ENCODE peak calls at places on chromosomes 5 and 9, in nine cellular contexts. B is stimulated activated CD4-positive, alpha-beta T cell treated with anti-CD3 and anti-CD28 coated beads, Interleukin-4, amount 100 ng/mL, for 24 hours; U is germinal center; Z is osteoblast; K is T-helper 1 cell; N is effector memory CD4-positive, alpha-beta T cell; G is amygdala; S is NCI-H187; P is WTC11. D is an unnamed sample.

GRCh38 chr5:141821430-141821925 is 56.7 kb downstream of the PCDH1 start:
- DNase-seq in B (no peak), U (no peak), Z (peak; percentile 95), K (no peak), N (no peak), G (peak; percentile 24), S (no peak), P (no peak), D (no peak)

GRCh38 chr5:34854459-34855174 is 15.7 kb downstream of the TTC23L start:
- DNase-seq in B (no peak), U (no peak), Z (no peak), K (no peak), N (no peak), G (no peak), S (peak; percentile 42), P (no peak), D (peak; percentile 63)

GRCh38 chr9:4537581-4537980 is 47.3 kb downstream of the SLC1A1 start:
- DNase-seq in B (no peak), U (no peak), Z (no peak), K (no peak), N (no peak), G (no peak), S (no peak), P (no peak), D (no peak)

GRCh38 chr9:99006979-99007378 is 63.3 kb downstream of the COL15A1 start:
- DNase-seq in B (no peak), U (no peak), Z (no peak), K (no peak), N (no peak), G (no peak), S (no peak), P (no peak), D (no peak)

GRCh38 chr5:128455861-128456361 is 82.1 kb downstream of the FBN2 start:
- DNase-seq in B (no peak), U (no peak), Z (no peak), K (no peak), N (no peak), G (no peak), S (no peak), P (peak; percentile 14), D (no peak)

GRCh38 chr9:15370496-15371464 is 51.9 kb upstream of the SNAPC3 start:
- DNase-seq in B (no peak), U (no peak), Z (no peak), K (no peak), N (no peak), G (no peak), S (no peak), P (no peak), D (no peak)

GRCh38 chr5:87074072-87074471 is 193.6 kb upstream of the RASA1 start:
- DNase-seq in B (no peak), U (no peak), Z (no peak), K (no peak), N (no peak), G (no peak), S (no peak), P (no peak), D (peak; percentile 44)

GRCh38 chr9:112074250-112075008 is 100.7 kb downstream of the SUSD1 start:
- DNase-seq in B (peak; percentile 83), U (peak; percentile 39), Z (peak; percentile 55), K (peak; percentile 71), N (peak; percentile 56), G (peak; percentile 11), S (no peak), P (peak; percentile 57), D (peak; percentile 58)

GRCh38 chr9:74309654-74310053 is 187.5 kb upstream of the RORB start:
- DNase-seq in B (no peak), U (no peak), Z (no peak), K (no peak), N (no peak), G (no peak), S (no peak), P (no peak), D (no peak)

GRCh38 chr9:137370865-137371520 is 52.0 kb downstream of the EXD3 start:
- DNase-seq in B (no peak), U (no peak), Z (peak; percentile 80), K (no peak), N (no peak), G (no peak), S (no peak), P (peak; percentile 26), D (no peak)

GRCh38 chr5:36836831-36837230 is 39.7 kb upstream of the NIPBL start:
- DNase-seq in B (no peak), U (no peak), Z (no peak), K (no peak), N (no peak), G (no peak), S (no peak), P (no peak), D (no peak)

GRCh38 chr5:157487358-157487757 is 27.3 kb downstream of the NIPAL4 start:
- DNase-seq in B (no peak), U (peak; percentile 70), Z (peak; percentile 71), K (no peak), N (no peak), G (no peak), S (no peak), P (no peak), D (peak; percentile 78)